ENCODE peak calls at places on chromosomes 4 and X, in six cellular contexts. L, M, J, P, N and V are unnamed samples.

GRCh38 chr4:95572304-95572991 is 23.7 kb upstream of the UNC5C start:
- DNase-seq in L (no peak), M (no peak), J (peak), P (no peak), N (peak), V (peak)

GRCh38 chrX:144918936-144919335 is 328.4 kb upstream of the SPANXN1 start:
- DNase-seq in L (no peak), M (no peak), J (peak), P (no peak), N (no peak), V (no peak)

GRCh38 chr4:98260047-98260578 is 1.1 kb upstream of the RAP1GDS1 start:
- DNase-seq in L (peak), M (no peak), J (peak), P (no peak), N (peak), V (peak)

GRCh38 chr4:7415927-7416686 is 18.6 kb downstream of the PSAPL1 start:
- DNase-seq in L (peak), M (no peak), J (no peak), P (no peak), N (peak), V (no peak)

GRCh38 chr4:72641611-72642010 is 72.6 kb upstream of the ADAMTS3 start:
- DNase-seq in L (no peak), M (no peak), J (peak), P (no peak), N (no peak), V (peak)

GRCh38 chr4:57098415-57098814 is 11.8 kb downstream of the IGFBP7 start:
- DNase-seq in L (no peak), M (no peak), J (no peak), P (no peak), N (no peak), V (no peak)

GRCh38 chr4:121030711-121031110 is 41.6 kb downstream of the NDNF start:
- DNase-seq in L (no peak), M (peak), J (no peak), P (no peak), N (no peak), V (no peak)

GRCh38 chr4:139454646-139455045 is 725 bp downstream of the RAB33B start:
- DNase-seq in L (no peak), M (no peak), J (peak), P (no peak), N (no peak), V (peak)

GRCh38 chr4:128846063-128846462 is 36.6 kb downstream of the JADE1 start:
- DNase-seq in L (no peak), M (no peak), J (peak), P (no peak), N (no peak), V (no peak)

GRCh38 chrX:10755477-10756334 is 135.3 kb upstream of the MID1 start:
- DNase-seq in L (no peak), M (peak), J (no peak), P (no peak), N (no peak), V (peak)

GRCh38 chr4:148152868-148153630 is 289.2 kb downstream of the NR3C2 start:
- DNase-seq in L (no peak), M (peak), J (no peak), P (no peak), N (no peak), V (no peak)

GRCh38 chrX:78593701-78594100 is 65.4 kb downstream of the RTL3 start:
- DNase-seq in L (no peak), M (no peak), J (no peak), P (no peak), N (no peak), V (no peak)

GRCh38 chr4:118340109-118340508 is 12.7 kb downstream of the PRSS12 start:
- DNase-seq in L (no peak), M (peak), J (no peak), P (no peak), N (no peak), V (no peak)

GRCh38 chr4:8703857-8704495 is 111.4 kb downstream of the CPZ start:
- DNase-seq in L (peak), M (no peak), J (no peak), P (no peak), N (peak), V (no peak)

GRCh38 chr4:8340721-8341680 is 71.4 kb downstream of the HTRA3 start:
- DNase-seq in L (no peak), M (peak), J (no peak), P (no peak), N (peak), V (no peak)

GRCh38 chrX:15882704-15883539 is 28.3 kb upstream of the AP1S2 start:
- DNase-seq in L (no peak), M (peak), J (peak), P (no peak), N (no peak), V (no peak)

GRCh38 chr4:82429728-82430192 is 502 bp downstream of the HNRNPDL start:
- DNase-seq in L (no peak), M (no peak), J (peak), P (no peak), N (peak), V (peak)

GRCh38 chrX:108224727-108225455 is 133.3 kb downstream of the ATG4A start:
- DNase-seq in L (no peak), M (peak), J (peak), P (no peak), N (no peak), V (peak)

GRCh38 chr4:83569967-83570366 is 34.1 kb downstream of the GPAT3 start:
- DNase-seq in L (peak), M (no peak), J (peak), P (no peak), N (no peak), V (peak)

GRCh38 chr4:72295966-72296557 is 264.3 kb downstream of the NPFFR2 start:
- DNase-seq in L (no peak), M (peak), J (peak), P (peak), N (no peak), V (peak)

GRCh38 chr4:88765729-88766128 is 68.1 kb upstream of the NAP1L5 start:
- DNase-seq in L (no peak), M (peak), J (peak), P (peak), N (no peak), V (peak)

GRCh38 chr4:135966936-135967335 is 1565.4 kb downstream of the PCDH18 start:
- DNase-seq in L (no peak), M (no peak), J (no peak), P (no peak), N (no peak), V (no peak)

GRCh38 chrX:17590892-17591740 is 146.2 kb upstream of the SCML1 start:
- DNase-seq in L (peak), M (peak), J (peak), P (peak), N (peak), V (peak)

GRCh38 chr4:60683953-60684352 is 516.2 kb upstream of the ADGRL3 start:
- DNase-seq in L (no peak), M (peak), J (no peak), P (no peak), N (no peak), V (peak)

DNA sequence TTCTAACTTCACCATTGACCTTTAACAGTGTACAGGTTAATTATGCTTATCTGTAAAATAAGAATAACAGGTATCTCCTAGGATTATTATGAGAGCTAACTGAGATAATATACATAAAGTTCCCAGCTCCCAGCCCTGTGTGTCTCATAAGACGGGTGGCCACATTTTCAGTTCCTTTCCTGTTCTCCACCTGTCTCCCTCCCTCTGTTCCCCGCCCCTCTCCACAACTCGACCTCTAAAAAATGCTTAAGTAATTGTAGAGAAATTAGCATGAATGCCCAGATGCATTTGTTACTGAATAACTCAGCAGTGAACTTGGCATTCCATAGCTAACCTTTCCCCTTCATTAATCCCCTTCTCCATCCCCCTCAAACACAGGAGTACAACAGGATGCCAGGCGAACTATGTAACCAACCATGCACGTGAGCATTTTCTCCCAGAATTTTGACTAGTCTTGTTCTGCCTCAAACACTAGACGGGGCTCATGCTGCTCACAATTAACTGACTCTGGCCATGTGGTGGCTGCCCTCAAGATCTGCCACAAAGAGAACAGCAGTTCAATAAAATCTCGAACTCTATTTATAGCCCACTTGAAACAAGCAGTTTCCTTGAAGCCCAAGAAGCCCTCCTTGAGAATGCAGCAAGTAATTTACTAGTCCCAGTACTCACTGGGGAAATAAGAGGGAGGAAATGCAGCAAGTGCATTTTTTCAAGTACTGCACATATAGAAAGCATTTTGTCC is 351.2 kb downstream of the ARHGAP24 start:
- DNase-seq in L (peak), M (peak), J (no peak), P (peak), N (no peak), V (no peak)
- TF ChIP-seq CTCF in L (peak), M (peak), J (no peak), P (peak), N (no peak), V (no peak)

DNA sequence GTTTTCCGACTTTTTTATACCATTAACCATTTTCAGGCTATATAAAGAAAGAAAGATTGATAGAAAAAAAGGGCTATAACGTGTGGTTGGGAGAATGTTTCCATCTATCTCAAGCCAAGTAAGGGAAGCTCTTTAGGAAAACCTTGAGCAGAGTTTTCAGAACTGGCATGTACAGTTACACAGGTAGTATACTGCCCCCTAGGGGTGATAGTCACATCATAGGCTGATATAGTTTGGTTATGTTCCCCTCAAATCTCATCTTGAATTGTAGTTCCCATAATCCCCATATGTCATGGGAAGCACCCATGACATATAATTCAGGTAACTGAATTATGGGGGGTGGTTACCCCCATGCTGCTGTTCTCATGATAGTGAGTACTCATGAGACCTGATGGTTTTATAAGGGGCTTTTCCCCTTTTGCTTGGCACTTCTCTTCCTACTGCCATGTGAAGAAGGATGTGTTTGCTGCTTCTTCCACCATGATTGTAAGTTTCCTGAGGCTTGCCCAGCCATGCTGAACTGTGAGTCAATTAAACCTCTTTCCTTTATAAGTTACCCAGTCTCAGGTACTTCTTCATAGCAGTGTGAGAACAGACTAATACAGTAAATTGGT is 186.8 kb downstream of the TMA16 start:
- DNase-seq in L (no peak), M (no peak), J (peak), P (no peak), N (no peak), V (peak)
- TF ChIP-seq CTCF in L (peak), M (peak), J (peak), P (peak), N (no peak), V (peak)

DNA sequence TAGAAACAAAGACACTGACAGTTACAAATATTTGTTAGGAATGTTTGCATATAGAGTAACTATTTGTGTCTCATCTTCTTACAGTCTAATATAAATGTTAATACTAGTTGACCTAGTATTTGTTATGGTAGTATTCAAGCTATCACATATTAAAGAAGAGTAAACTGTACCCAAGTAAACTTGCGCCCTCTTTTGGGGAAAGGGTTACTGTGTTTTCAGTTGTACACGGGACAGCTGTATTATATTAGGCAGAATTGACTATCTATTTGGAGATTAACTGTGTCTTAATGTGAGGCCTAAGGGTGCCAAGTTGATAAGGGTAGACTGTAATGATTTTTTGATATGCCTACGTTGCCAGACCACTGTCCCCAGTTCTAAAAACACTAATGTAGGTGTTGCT is 172.9 kb upstream of the CXCL13 start:
- DNase-seq in L (no peak), M (no peak), J (peak), P (no peak), N (no peak), V (peak)
- TF ChIP-seq CTCF in L (no peak), M (peak), J (no peak), P (no peak), N (no peak), V (no peak)

DNA sequence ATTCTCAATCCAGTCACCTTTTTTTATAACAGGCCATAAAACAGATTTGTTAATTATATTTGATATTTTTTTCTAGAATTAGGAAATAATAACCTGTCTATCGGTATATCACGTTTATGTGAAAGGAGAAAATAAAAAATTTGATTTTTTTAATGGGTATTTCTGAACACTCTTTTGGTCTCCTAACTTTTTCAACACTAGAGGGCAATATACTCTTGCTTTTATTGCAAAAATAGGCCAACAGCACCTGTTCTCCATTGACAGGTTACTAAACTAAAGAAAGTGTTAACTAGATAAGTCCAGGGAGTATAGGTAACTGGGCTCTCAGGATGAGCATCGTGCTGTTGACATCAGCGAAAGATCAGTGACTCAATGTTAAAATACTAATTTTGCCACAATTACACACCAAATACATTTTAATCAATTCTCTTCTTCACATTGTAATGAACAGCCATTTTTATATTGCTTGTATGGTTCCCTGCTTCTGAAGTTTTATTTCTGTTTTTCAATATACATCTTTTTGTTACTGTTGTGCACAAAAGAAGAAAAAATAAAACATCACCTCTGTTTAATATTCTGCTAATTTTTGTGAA is 22.8 kb downstream of the NDST4 start:
- DNase-seq in L (no peak), M (peak), J (peak), P (no peak), N (no peak), V (peak)
- TF ChIP-seq CTCF in L (peak), M (peak), J (peak), P (peak), N (no peak), V (peak)

DNA sequence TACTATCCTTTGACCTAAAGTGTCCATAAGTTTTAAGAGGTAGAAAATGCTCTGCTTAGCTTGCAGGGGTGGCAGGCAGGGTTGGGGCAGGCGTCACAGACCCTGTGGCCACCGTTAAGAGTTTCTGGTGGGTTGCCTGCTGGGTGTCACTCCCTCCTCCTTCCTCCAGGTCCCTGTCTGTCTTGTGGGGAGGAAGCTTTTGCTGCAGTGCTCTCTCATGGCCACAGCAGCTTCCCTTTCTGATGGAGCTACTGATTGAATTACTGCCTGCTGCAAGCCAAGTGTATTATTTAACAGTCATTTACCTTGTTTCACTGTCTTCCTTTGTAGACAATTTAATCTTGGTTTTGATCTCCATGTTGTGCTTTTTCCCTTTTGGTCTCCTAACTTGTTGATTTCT is 384.6 kb downstream of the IDS start:
- DNase-seq in L (no peak), M (no peak), J (no peak), P (no peak), N (no peak), V (no peak)
- TF ChIP-seq CTCF in L (no peak), M (no peak), J (no peak), P (no peak), N (no peak), V (no peak)

DNA sequence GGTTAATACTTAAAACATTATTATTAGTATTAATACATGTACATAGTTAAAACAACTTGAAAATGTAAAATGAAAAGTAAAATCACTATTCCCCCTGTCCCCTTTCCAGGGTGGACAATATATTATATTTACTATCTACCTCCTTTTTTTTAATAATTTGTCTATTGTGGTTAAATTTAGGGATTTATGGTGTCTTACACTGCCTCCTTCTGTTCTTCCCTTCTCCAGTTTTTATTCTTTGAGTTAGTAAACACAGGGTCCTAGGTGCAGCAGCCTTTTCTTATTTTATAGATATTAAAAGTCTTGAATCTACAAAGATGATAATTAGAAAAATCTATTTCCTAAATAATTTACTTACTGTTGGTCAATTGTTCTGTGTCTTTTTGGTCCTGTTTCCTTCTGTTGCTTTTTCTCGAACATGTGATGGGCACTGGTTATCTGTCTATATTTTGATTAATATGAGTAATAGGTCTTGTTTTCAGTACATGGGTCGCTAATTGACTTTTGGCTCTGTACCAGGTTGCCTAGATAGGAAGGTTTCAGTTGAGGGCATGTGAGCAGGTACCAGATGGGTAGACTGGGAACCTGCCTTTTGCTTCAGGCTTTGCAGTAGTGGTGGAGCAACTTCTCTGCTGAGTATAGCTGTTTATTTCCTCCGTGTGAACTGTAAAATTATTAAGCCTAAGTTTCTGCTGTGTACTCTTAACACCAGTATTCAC is 1.1 kb downstream of the NUDT9 start:
- DNase-seq in L (no peak), M (no peak), J (peak), P (no peak), N (no peak), V (peak)
- TF ChIP-seq CTCF in L (no peak), M (peak), J (no peak), P (no peak), N (no peak), V (no peak)

DNA sequence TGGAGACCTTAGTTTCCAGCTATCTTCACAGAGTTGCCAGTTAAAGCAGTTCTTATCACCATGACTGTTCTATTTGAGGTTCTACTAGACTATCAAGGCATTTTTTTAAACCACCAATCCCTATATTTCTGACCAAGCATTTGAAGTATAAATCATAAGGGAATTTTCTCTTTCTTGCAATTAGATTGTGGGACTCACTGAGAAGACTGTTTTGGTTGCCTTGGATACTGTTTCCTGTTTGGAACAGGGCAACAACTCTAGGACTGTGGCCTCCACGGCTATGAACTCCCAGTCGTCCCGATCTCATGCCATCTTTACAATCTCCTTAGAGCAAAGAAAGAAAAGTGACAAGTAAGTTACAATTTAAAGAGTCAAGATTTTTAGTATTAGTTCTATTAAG is 11.8 kb downstream of the KIF4A start:
- DNase-seq in L (no peak), M (peak), J (no peak), P (peak), N (no peak), V (no peak)
- TF ChIP-seq CTCF in L (no peak), M (no peak), J (no peak), P (no peak), N (no peak), V (no peak)